ENCODE peak calls at places on chromosomes 1 and 21, in nine cellular contexts. X, T, F, W, H, N, L, P and G are unnamed samples. For H3K9me3, the result is how much of the 10 kb centered on the place peaks cover.

GRCh38 chr1:221655766-221656305 is 86.1 kb downstream of the DUSP10 start:
- DNase-seq in X (no peak), T (no peak), F (no peak), W (no peak), H (no peak), N (no peak), L (no peak), P (no peak), G (no peak)

GRCh38 chr1:58162952-58163550 is 383.5 kb downstream of the OMA1 start:
- DNase-seq in X (peak), T (peak), F (peak), W (no peak), H (no peak), N (peak), L (peak), P (no peak), G (no peak)

GRCh38 chr1:176847052-176847451 is 317.5 kb downstream of the ASTN1 start:
- DNase-seq in X (no peak), T (peak), F (no peak), W (no peak), H (no peak), N (no peak), L (no peak), P (no peak), G (no peak)

GRCh38 chr1:161890574-161890973 is 124.5 kb downstream of the ATF6 start:
- DNase-seq in X (no peak), T (no peak), F (no peak), W (no peak), H (no peak), N (no peak), L (peak), P (no peak), G (no peak)

GRCh38 chr1:24673336-24673735 is 30.2 kb downstream of the SRRM1 start:
- DNase-seq in X (no peak), T (no peak), F (no peak), W (peak), H (no peak), N (no peak), L (no peak), P (no peak), G (no peak)

GRCh38 chr1:39865762-39866161 is 17.5 kb downstream of the TRIT1 start:
- DNase-seq in X (no peak), T (no peak), F (no peak), W (no peak), H (no peak), N (no peak), L (no peak), P (no peak), G (no peak)

GRCh38 chr1:110155878-110156522 is 5.7 kb downstream of the SLC6A17 start:
- DNase-seq in X (peak), T (peak), F (no peak), W (no peak), H (no peak), N (peak), L (peak), P (peak), G (no peak)

GRCh38 chr1:19559641-19560040 is 74.3 kb upstream of the CAPZB start:
- DNase-seq in X (no peak), T (no peak), F (no peak), W (no peak), H (no peak), N (no peak), L (no peak), P (no peak), G (no peak)

GRCh38 chr1:33143181-33143580 is 38.7 kb downstream of the TRIM62 start:
- DNase-seq in X (no peak), T (no peak), F (no peak), W (no peak), H (no peak), N (no peak), L (peak), P (no peak), G (no peak)

GRCh38 chr1:230381049-230381467 is 45.1 kb downstream of the PGBD5 start:
- DNase-seq in X (no peak), T (no peak), F (no peak), W (no peak), H (no peak), N (peak), L (no peak), P (no peak), G (no peak)

GRCh38 chr1:51280321-51281096 is 44.4 kb downstream of the RNF11 start:
- DNase-seq in X (no peak), T (no peak), F (no peak), W (no peak), H (no peak), N (peak), L (no peak), P (no peak), G (no peak)

GRCh38 chr1:223700942-223701637 is 11.2 kb upstream of the CAPN2 start:
- DNase-seq in X (no peak), T (no peak), F (no peak), W (no peak), H (no peak), N (peak), L (peak), P (no peak), G (no peak)

GRCh38 chr21:17051054-17051453 is 461.8 kb upstream of the CXADR start:
- DNase-seq in X (no peak), T (no peak), F (no peak), W (no peak), H (no peak), N (no peak), L (peak), P (no peak), G (no peak)

GRCh38 chr1:49319426-49319963 is 542.8 kb upstream of the BEND5 start:
- DNase-seq in X (no peak), T (no peak), F (no peak), W (no peak), H (no peak), N (no peak), L (no peak), P (no peak), G (no peak)
- H3K9me3 ChIP-seq in X (under half), T (under half), F (under half), W (under half), H (under half), N (under half), L (under half), P (under half), G (under half)

GRCh38 chr1:49050041-49050440 is 273.4 kb upstream of the BEND5 start:
- DNase-seq in X (no peak), T (no peak), F (no peak), W (no peak), H (no peak), N (no peak), L (no peak), P (no peak), G (no peak)

GRCh38 chr1:49051647-49052046 is 275.0 kb upstream of the BEND5 start:
- DNase-seq in X (no peak), T (no peak), F (no peak), W (no peak), H (no peak), N (no peak), L (no peak), P (no peak), G (no peak)

GRCh38 chr1:49046305-49046704 is 269.6 kb upstream of the BEND5 start:
- DNase-seq in X (no peak), T (no peak), F (no peak), W (no peak), H (no peak), N (no peak), L (no peak), P (no peak), G (no peak)

GRCh38 chr1:49048188-49048587 is 271.5 kb upstream of the BEND5 start:
- DNase-seq in X (no peak), T (no peak), F (no peak), W (no peak), H (no peak), N (no peak), L (no peak), P (no peak), G (no peak)

GRCh38 chr1:49052102-49052501 is 275.4 kb upstream of the BEND5 start:
- DNase-seq in X (no peak), T (no peak), F (no peak), W (no peak), H (no peak), N (no peak), L (no peak), P (no peak), G (no peak)
- H3K9me3 ChIP-seq in X (under half), T (under half), F (under half), W (under half), H (under half), N (under half), L (under half), P (under half), G (under half)

DNA sequence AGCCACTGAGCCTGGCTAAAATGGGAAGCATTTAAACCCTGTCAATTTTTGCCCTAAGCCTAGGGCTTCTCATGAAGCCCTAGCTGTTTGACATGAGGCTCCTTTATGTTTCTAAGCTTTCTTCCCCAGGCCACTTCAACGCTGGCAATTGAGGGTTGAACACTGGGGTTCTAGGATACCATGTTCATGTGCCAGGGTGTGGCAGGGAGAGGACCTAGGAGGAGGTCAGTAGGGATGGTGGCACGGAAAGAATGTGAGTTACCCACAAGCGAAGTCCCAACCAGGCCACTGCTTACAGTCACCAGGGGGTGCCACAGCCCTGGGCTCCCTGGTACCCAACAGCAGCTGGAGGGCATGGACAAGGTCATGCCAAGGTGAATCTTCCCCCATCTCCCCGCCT is 90.8 kb upstream of the AJAP1 start:
- DNase-seq in X (no peak), T (no peak), F (no peak), W (no peak), H (no peak), N (no peak), L (no peak), P (no peak), G (no peak)
- H3K9me3 ChIP-seq in X (under half), T (under half), F (under half), W (under half), H (under half), N (under half), L (under half), P (under half), G (under half)

GRCh38 chr1:4346141-4346540 is 308.3 kb upstream of the AJAP1 start:
- DNase-seq in X (no peak), T (no peak), F (no peak), W (no peak), H (no peak), N (no peak), L (no peak), P (no peak), G (no peak)
- H3K9me3 ChIP-seq in X (under half), T (under half), F (under half), W (under half), H (under half), N (under half), L (under half), P (under half), G (under half)